ENCODE peak calls at places on chromosome 11, in eight cellular contexts. S, V, F, J, D, A, I and E are unnamed samples.

GRCh38 chr11:64998690-64999431 is 2.1 kb upstream of the BATF2 start:
- DNase-seq in S (no peak), V (no peak), F (no peak), J (no peak), D (no peak), A (no peak), I (no peak), E (no peak)

GRCh38 chr11:69609351-69609750 is 31.6 kb upstream of the CCND1 start:
- DNase-seq in S (no peak), V (no peak), F (no peak), J (no peak), D (no peak), A (no peak), I (no peak), E (no peak)

GRCh38 chr11:5881756-5882155 is 1.3 kb downstream of the OR52E4 start:
- DNase-seq in S (no peak), V (no peak), F (no peak), J (no peak), D (no peak), A (no peak), I (no peak), E (no peak)

GRCh38 chr11:109424893-109425292 is 2.9 kb downstream of the C11orf87 start:
- DNase-seq in S (no peak), V (no peak), F (no peak), J (peak), D (no peak), A (no peak), I (no peak), E (no peak)

GRCh38 chr11:104161751-104162450 is 2.0 kb downstream of the PDGFD start:
- DNase-seq in S (no peak), V (no peak), F (peak), J (no peak), D (no peak), A (no peak), I (no peak), E (no peak)

GRCh38 chr11:13494051-13494450 is 1.7 kb downstream of the PTH start:
- DNase-seq in S (no peak), V (no peak), F (no peak), J (no peak), D (no peak), A (no peak), I (no peak), E (no peak)

GRCh38 chr11:69541001-69541285 is 59.5 kb downstream of the LINC01488 start:
- DNase-seq in S (no peak), V (no peak), F (no peak), J (no peak), D (no peak), A (no peak), I (no peak), E (no peak)

GRCh38 chr11:58592760-58593472 is 14.1 kb downstream of the ZFP91 start:
- DNase-seq in S (no peak), V (no peak), F (no peak), J (no peak), D (no peak), A (no peak), I (no peak), E (no peak)

GRCh38 chr11:118628432-118628831 is 21.0 kb downstream of the PHLDB1 start:
- DNase-seq in S (peak), V (no peak), F (no peak), J (no peak), D (no peak), A (no peak), I (no peak), E (no peak)

GRCh38 chr11:124938206-124938765 is 2.4 kb upstream of the HEPACAM start:
- DNase-seq in S (no peak), V (no peak), F (no peak), J (no peak), D (no peak), A (no peak), I (no peak), E (no peak)

GRCh38 chr11:111992456-111992855 is 32.8 kb upstream of the DLAT start:
- DNase-seq in S (no peak), V (no peak), F (no peak), J (no peak), D (no peak), A (no peak), I (no peak), E (no peak)

GRCh38 chr11:10500757-10501684 is 40.0 kb downstream of the RNF141 start:
- DNase-seq in S (no peak), V (no peak), F (no peak), J (peak), D (no peak), A (no peak), I (no peak), E (no peak)

GRCh38 chr11:47268448-47269001 is 1.4 kb upstream of the MADD start:
- DNase-seq in S (no peak), V (no peak), F (no peak), J (peak), D (no peak), A (no peak), I (no peak), E (no peak)

GRCh38 chr11:65663634-65664200 is 1.0 kb upstream of the RELA start:
- DNase-seq in S (peak), V (no peak), F (peak), J (peak), D (no peak), A (no peak), I (no peak), E (no peak)

GRCh38 chr11:124200671-124201070 is 17.5 kb downstream of the OR10D3 start:
- DNase-seq in S (no peak), V (no peak), F (no peak), J (no peak), D (no peak), A (no peak), I (no peak), E (no peak)

GRCh38 chr11:67195971-67196418 is 70.3 kb upstream of the GRK2 start:
- DNase-seq in S (no peak), V (no peak), F (peak), J (no peak), D (no peak), A (no peak), I (no peak), E (no peak)

GRCh38 chr11:45688472-45689033 is 23.1 kb upstream of the CHST1 start:
- DNase-seq in S (no peak), V (no peak), F (no peak), J (no peak), D (no peak), A (peak), I (no peak), E (no peak)

GRCh38 chr11:2578006-2578933 is 121.5 kb downstream of the KCNQ1OT1 start:
- DNase-seq in S (no peak), V (no peak), F (no peak), J (peak), D (no peak), A (peak), I (peak), E (no peak)

GRCh38 chr11:77038825-77039326 is 4.7 kb downstream of the B3GNT6 start:
- DNase-seq in S (no peak), V (no peak), F (no peak), J (no peak), D (no peak), A (no peak), I (no peak), E (no peak)

GRCh38 chr11:45578286-45578685 is 87.1 kb downstream of the CHST1 start:
- DNase-seq in S (no peak), V (no peak), F (no peak), J (no peak), D (no peak), A (no peak), I (no peak), E (no peak)

GRCh38 chr11:59010693-59011092 is 71.4 kb downstream of the GLYATL1 start:
- DNase-seq in S (no peak), V (no peak), F (no peak), J (no peak), D (no peak), A (no peak), I (no peak), E (no peak)

GRCh38 chr11:102806296-102806695 is 8.3 kb upstream of the MMP1 start:
- DNase-seq in S (no peak), V (no peak), F (peak), J (no peak), D (no peak), A (no peak), I (no peak), E (no peak)

GRCh38 chr11:16982256-16982671 is 31.9 kb downstream of the PLEKHA7 start:
- DNase-seq in S (no peak), V (no peak), F (no peak), J (no peak), D (no peak), A (no peak), I (no peak), E (no peak)

GRCh38 chr11:25566298-25567200 is 765.4 kb upstream of the ANO3 start:
- DNase-seq in S (peak), V (no peak), F (peak), J (no peak), D (no peak), A (no peak), I (peak), E (no peak)

GRCh38 chr11:66090288-66090687 is 20.2 kb downstream of the PACS1 start:
- DNase-seq in S (no peak), V (no peak), F (no peak), J (no peak), D (no peak), A (no peak), I (no peak), E (no peak)

GRCh38 chr11:75982309-75982708 is 167.3 kb downstream of the UVRAG start:
- DNase-seq in S (no peak), V (no peak), F (no peak), J (no peak), D (no peak), A (no peak), I (no peak), E (no peak)
- H3K4me3 ChIP-seq in S (no peak), V (no peak), F (peak), J (no peak), D (no peak), A (no peak), I (no peak), E (no peak)

GRCh38 chr11:128029219-128029722 is 558.1 kb downstream of the ETS1 start:
- DNase-seq in S (no peak), V (no peak), F (peak), J (no peak), D (no peak), A (peak), I (no peak), E (no peak)
- TF ChIP-seq CTCF in S (no peak), V (no peak), F (no peak), J (no peak), D (no peak), A (no peak), I (no peak), E (no peak)

DNA sequence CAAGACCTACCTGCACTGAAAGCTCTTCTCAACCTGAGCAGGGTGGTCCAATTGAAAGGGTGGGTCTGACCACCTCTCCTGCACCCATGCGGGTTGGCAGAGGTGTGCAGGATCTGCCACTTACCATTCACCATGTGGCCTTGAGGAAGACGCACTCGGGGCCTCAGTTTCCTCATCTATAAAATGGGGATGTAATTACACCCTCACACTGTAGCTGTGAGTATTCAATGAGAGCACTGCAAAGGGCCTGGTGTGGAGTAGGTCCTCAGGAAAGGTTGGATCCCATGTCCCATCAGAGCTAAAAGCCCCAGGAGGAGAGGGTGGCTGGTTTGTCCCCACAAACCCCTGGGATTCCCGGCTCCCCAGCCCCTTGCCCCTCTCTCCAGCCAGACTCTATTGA is 557 bp upstream of the TAGLN start:
- DNase-seq in S (no peak), V (no peak), F (no peak), J (no peak), D (no peak), A (no peak), I (no peak), E (no peak)
- H3K4me3 ChIP-seq in S (peak), V (no peak), F (no peak), J (no peak), D (no peak), A (no peak), I (peak), E (no peak)

GRCh38 chr11:119991669-119992068 is 146.2 kb downstream of the TRIM29 start:
- DNase-seq in S (no peak), V (no peak), F (no peak), J (peak), D (no peak), A (peak), I (no peak), E (no peak)

GRCh38 chr11:119991022-119991404 is 146.9 kb downstream of the TRIM29 start:
- DNase-seq in S (no peak), V (no peak), F (no peak), J (no peak), D (no peak), A (no peak), I (no peak), E (no peak)

GRCh38 chr11:119992171-119993051 is 145.5 kb downstream of the TRIM29 start:
- DNase-seq in S (no peak), V (no peak), F (no peak), J (peak), D (no peak), A (no peak), I (no peak), E (no peak)

GRCh38 chr11:119995730-119996491 is 142.0 kb downstream of the TRIM29 start:
- DNase-seq in S (no peak), V (no peak), F (no peak), J (no peak), D (no peak), A (no peak), I (no peak), E (no peak)

DNA sequence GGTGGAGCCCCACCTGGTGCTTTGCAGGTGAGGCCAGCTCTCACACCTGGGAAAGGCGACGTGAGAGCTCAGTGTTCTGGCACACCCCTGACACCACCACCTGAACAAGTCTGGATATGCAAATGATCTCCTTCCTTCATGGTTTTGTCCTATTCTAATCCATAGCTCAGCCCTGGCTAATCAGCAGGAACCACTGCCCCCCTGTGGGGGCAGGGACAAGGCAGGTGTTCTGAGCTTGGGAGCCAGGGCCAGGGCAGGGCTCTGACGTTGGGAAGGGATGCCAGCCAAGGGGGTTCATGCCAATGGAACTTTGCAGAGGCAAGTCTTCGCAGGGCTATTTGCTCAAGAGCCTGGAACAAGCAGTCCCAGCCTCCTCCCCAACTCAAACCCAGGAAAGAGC is 144.2 kb downstream of the TRIM29 start:
- DNase-seq in S (no peak), V (no peak), F (no peak), J (no peak), D (no peak), A (no peak), I (no peak), E (no peak)
- TF ChIP-seq CTCF in S (peak), V (no peak), F (no peak), J (no peak), D (no peak), A (peak), I (no peak), E (no peak)

DNA sequence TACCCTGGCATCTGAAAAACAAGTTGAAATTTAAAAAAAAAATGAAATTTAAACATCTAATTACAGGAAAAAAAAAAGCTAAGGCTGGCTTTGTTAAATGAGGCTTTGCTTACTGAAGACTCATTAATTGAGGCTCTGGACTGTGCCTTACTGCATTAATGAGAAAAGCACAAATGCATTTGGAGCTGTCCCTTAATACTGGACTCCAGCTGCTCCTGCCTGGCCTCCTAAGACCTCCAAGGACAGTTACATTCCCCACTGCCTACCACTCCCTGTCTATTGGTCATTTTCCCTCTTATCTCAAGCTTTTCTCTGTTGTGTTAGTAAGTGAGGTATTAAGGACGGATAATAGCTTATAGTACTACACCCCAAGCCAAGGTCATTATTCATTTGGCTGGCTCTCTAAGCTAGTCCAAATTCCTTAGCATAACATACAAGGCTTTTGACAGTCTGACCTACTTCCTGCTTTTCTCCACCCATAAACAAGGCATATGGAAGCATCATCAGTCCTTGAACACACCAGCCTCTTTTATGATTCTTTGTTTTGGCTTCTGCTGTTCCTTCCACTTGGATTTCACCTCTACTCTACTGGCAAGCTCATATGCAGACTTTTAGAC is 62.5 kb downstream of the USP35 start:
- DNase-seq in S (no peak), V (no peak), F (peak), J (no peak), D (no peak), A (no peak), I (no peak), E (no peak)
- H3K4me3 ChIP-seq in S (no peak), V (no peak), F (no peak), J (no peak), D (no peak), A (no peak), I (no peak), E (no peak)

DNA sequence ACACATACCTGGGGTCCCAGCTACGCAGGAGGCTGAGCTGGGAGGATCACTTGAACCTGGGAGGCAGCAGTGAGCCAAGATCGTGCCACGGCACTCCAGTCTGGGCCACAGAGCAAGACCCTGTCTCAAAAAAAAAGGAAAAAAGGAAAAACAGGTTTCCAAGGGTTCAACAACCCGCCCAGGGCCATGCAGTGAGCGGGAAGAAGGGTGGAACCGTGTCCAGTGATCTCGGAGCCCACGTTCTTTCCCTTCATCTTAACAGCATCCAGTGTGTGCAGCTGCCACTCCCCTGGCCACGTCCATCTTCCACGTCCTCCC is 14.9 kb upstream of the LRP5 start:
- DNase-seq in S (no peak), V (no peak), F (no peak), J (no peak), D (no peak), A (no peak), I (no peak), E (no peak)
- TF ChIP-seq CTCF in S (no peak), V (no peak), F (no peak), J (no peak), D (no peak), A (no peak), I (no peak), E (no peak)

GRCh38 chr11:796565-797299 is 1.3 kb downstream of the SLC25A22 start:
- DNase-seq in S (no peak), V (no peak), F (no peak), J (no peak), D (no peak), A (no peak), I (no peak), E (no peak)

GRCh38 chr11:799641-800316 is 1.7 kb upstream of the SLC25A22 start:
- DNase-seq in S (no peak), V (no peak), F (no peak), J (no peak), D (no peak), A (no peak), I (no peak), E (no peak)

GRCh38 chr11:797300-798092 is 585 bp downstream of the SLC25A22 start:
- DNase-seq in S (peak), V (peak), F (peak), J (peak), D (no peak), A (peak), I (peak), E (no peak)

GRCh38 chr11:800473-800872 is 2.4 kb upstream of the SLC25A22 start:
- DNase-seq in S (no peak), V (no peak), F (no peak), J (no peak), D (no peak), A (no peak), I (no peak), E (no peak)

GRCh38 chr11:798093-798713 is at the start of gene SLC25A22:
- DNase-seq in S (peak), V (peak), F (peak), J (peak), D (no peak), A (peak), I (peak), E (no peak)
- H3K4me3 ChIP-seq in S (peak), V (peak), F (peak), J (peak), D (peak), A (peak), I (peak), E (peak)

GRCh38 chr11:63572026-63572688 is 9.0 kb upstream of the PLAAT2 start:
- DNase-seq in S (no peak), V (no peak), F (no peak), J (no peak), D (no peak), A (no peak), I (no peak), E (no peak)
- TF ChIP-seq CTCF in S (no peak), V (peak), F (no peak), J (no peak), D (no peak), A (no peak), I (no peak), E (no peak)

GRCh38 chr11:33891714-33892327 is at the start of gene LMO2:
- DNase-seq in S (no peak), V (no peak), F (no peak), J (no peak), D (no peak), A (no peak), I (no peak), E (no peak)

GRCh38 chr11:33885338-33886005 is 6.4 kb downstream of the LMO2 start:
- DNase-seq in S (no peak), V (no peak), F (no peak), J (no peak), D (no peak), A (no peak), I (no peak), E (no peak)

GRCh38 chr11:33893711-33894401 is 2.0 kb upstream of the LMO2 start:
- DNase-seq in S (no peak), V (peak), F (peak), J (no peak), D (no peak), A (no peak), I (no peak), E (no peak)

GRCh38 chr11:33892906-33893594 is 1.2 kb upstream of the LMO2 start:
- DNase-seq in S (no peak), V (no peak), F (no peak), J (no peak), D (no peak), A (no peak), I (no peak), E (no peak)

GRCh38 chr11:33889821-33890378 is 2.0 kb downstream of the LMO2 start:
- DNase-seq in S (no peak), V (no peak), F (no peak), J (no peak), D (no peak), A (no peak), I (no peak), E (no peak)
- H3K4me3 ChIP-seq in S (no peak), V (no peak), F (no peak), J (no peak), D (no peak), A (no peak), I (no peak), E (no peak)